ENCODE peak calls at places on chromosomes 7 and 10, in five cellular contexts. Q, P, M, S and H are unnamed samples.

GRCh38 chr10:484441-484924 is 205.0 kb downstream of the DIP2C start:
- DNase-seq in S (no peak), P (peak), M (no peak), Q (peak), H (no peak)

GRCh38 chr7:21365866-21366624 is 61.8 kb upstream of the SP4 start:
- DNase-seq in M (peak), S (peak), P (no peak), Q (no peak), H (no peak)

GRCh38 chr10:10533417-10533816 is 484.3 kb upstream of the CELF2 start:
- DNase-seq in S (no peak), M (no peak), Q (no peak), P (no peak), H (no peak)

GRCh38 chr10:6722616-6723004 is 142.5 kb upstream of the PRKCQ start:
- DNase-seq in Q (no peak), P (no peak), M (no peak), S (peak), H (no peak)

GRCh38 chr10:9342865-9343450 is 1288.5 kb downstream of the GATA3 start:
- DNase-seq in M (no peak), Q (no peak), P (no peak), S (peak), H (no peak)

GRCh38 chr7:132221356-132221755 is 354.9 kb downstream of the PLXNA4 start:
- DNase-seq in Q (no peak), S (peak), M (no peak), P (no peak), H (no peak)

GRCh38 chr10:19929466-19930140 is 113.4 kb downstream of the PLXDC2 start:
- DNase-seq in M (no peak), Q (no peak), S (peak), P (no peak), H (no peak)

GRCh38 chr10:133154996-133155778 is 4.8 kb upstream of the KNDC1 start:
- DNase-seq in S (no peak), P (no peak), Q (no peak), M (no peak), H (no peak)

GRCh38 chr7:17598305-17598704 is 299.9 kb downstream of the AHR start:
- DNase-seq in Q (no peak), P (no peak), M (no peak), S (no peak), H (no peak)

GRCh38 chr10:51074238-51075028 is at the start of gene PRKG1:
- DNase-seq in P (peak), Q (peak), S (peak), M (peak), H (peak)
- H3K4me3 ChIP-seq in P (peak), Q (peak), S (peak), M (peak), H (peak)

GRCh38 chr7:30147223-30147622 is 12.4 kb downstream of the MTURN start:
- DNase-seq in M (no peak), S (no peak), P (no peak), Q (no peak), H (no peak)

GRCh38 chr7:30147785-30148184 is 13.0 kb downstream of the MTURN start:
- DNase-seq in P (no peak), S (no peak), M (no peak), Q (no peak), H (no peak)

GRCh38 chr7:30145521-30145920 is 10.7 kb downstream of the MTURN start:
- DNase-seq in S (no peak), Q (no peak), M (no peak), P (no peak), H (no peak)

GRCh38 chr7:30144659-30145321 is 10.0 kb downstream of the MTURN start:
- DNase-seq in S (no peak), P (no peak), M (no peak), Q (no peak), H (no peak)

GRCh38 chr7:30146127-30146612 is 11.4 kb downstream of the MTURN start:
- DNase-seq in P (peak), S (no peak), M (no peak), Q (peak), H (no peak)
- H3K4me3 ChIP-seq in P (no peak), S (no peak), M (no peak), Q (no peak), H (no peak)

DNA sequence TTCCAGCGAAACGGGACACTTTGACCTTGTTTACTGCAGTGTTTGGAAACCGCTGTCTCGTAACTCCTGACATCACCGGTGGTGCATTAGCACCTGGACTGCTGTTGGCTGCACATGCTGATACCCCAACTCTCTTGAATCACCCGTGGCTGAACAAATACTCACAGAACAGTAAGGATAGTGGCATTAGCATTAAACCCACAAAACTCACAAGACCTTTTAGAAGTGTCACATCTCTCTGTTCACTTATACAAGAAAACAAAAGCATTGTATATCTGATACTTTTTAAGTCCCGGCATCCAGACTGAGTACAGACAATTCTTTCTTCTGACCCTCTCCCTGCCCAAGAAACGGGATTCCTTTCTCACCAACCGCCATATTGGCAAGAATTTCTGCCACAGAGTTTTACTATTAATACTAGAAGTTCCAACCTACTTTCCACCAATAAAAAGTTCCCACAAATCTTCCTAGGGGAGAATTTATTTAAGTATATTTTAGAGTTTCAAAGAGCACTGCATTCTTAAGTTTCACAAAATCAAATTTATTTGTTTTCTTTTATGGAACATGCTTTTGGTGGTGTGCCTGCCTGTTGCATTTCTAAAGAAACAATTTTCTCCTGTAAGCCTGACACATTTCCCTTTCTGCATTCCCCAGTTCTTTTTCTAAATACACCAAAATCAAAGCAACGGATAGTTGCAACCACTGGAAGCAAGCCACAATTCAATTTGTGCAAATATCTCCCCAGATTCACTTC is 208.4 kb upstream of the KLF14 start:
- DNase-seq in M (peak), S (peak), P (peak), Q (no peak), H (no peak)
- H3K4me3 ChIP-seq in M (peak), S (peak), P (peak), Q (peak), H (peak)

GRCh38 chr10:93072225-93072712 is 1.4 kb upstream of the CYP26A1 start:
- DNase-seq in S (no peak), Q (no peak), M (no peak), P (no peak), H (no peak)

GRCh38 chr10:93071674-93072224 is 1.9 kb upstream of the CYP26A1 start:
- DNase-seq in M (no peak), P (no peak), S (no peak), Q (peak), H (no peak)

GRCh38 chr10:93074137-93074596 is 474 bp downstream of the CYP26A1 start:
- DNase-seq in S (no peak), Q (peak), M (peak), P (no peak), H (no peak)

GRCh38 chr10:93073539-93074136 is at the start of gene CYP26A1:
- DNase-seq in Q (peak), M (peak), S (peak), P (no peak), H (no peak)

DNA sequence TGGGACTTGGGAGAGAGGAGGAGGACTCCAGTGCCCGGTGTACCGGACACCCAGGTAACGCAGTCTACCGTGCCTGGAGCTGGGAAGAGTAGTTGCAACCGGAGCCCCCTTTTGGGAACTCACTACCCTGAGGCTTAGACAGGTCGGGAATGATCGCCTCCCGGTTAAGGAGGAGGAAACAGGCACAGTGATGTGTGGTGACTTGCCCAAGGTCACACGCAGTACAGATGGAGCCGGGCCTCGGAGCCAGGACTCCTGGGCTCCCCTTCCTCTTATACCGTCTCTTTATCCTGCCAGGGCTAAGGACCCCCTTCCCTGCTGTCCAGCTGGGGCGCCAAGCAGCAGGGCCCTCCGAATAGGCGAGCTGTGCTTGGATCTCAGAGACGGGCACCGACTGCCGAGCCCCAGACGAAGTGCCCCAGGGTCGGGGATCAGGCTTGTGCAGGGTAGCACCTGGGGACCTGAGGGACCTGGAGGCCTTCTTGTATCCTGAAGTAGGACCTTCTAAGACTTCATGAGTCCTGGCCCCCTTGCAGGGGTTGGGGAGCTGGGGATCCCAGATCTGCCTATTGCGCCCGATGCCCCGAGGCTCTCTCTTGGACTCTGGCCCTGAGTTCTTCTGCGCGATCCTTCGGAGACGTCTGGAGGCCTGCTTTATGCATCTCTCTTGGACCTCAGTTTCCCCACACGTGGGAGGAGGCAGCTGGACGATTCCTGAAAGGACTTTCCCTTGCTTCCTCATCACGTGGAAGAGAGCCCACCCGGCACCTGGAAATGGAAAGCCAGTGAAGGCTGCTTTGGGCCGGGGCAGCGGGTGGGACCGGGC is 767 bp upstream of the CYP26A1 start:
- DNase-seq in M (no peak), Q (peak), S (no peak), P (no peak), H (no peak)
- H3K4me3 ChIP-seq in M (peak), Q (peak), S (no peak), P (no peak), H (peak)

DNA sequence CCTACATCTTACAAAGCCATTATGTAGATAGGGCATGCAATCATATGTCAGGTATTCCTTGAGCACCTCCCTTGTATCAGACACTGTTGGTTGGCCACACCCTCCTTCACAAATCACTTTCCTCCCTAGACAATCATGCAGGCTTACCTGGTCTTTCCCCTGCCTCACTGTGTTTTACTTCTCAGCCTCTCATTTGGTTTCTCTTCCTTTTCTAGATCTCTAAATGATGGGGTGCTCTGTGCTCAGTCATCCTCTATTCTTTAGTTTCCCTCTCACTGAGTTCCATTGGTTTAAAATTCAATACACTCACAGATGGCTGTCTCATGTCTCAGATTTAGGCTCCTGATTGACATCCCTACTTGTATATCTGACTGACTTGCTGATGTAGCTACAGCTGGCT is 31.4 kb downstream of the ANK3 start:
- DNase-seq in M (no peak), Q (no peak), S (no peak), P (no peak), H (no peak)
- H3K4me3 ChIP-seq in M (no peak), Q (no peak), S (no peak), P (no peak), H (no peak)

DNA sequence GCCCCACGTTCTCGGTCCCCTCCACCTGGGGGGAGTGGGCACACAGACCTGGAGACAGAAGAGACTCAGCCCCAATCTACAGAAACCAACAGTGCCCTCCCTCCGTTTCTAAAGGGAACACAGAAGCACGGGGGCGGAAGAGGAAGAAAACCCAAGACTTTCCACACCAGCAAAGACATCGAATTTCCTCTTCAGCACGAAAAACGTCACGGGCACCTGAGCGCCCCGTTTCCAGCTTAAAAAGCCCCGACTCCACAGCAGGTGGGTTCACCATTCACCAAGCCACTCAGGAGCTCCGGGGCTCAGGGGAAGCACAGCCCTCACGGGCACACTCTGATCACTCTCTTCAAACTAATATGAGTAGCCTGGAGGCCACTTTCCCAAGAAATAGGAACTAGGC is 19.6 kb downstream of the NUDT1 start:
- DNase-seq in M (no peak), Q (no peak), P (no peak), S (no peak), H (no peak)
- H3K4me3 ChIP-seq in M (no peak), Q (no peak), P (no peak), S (no peak), H (no peak)

DNA sequence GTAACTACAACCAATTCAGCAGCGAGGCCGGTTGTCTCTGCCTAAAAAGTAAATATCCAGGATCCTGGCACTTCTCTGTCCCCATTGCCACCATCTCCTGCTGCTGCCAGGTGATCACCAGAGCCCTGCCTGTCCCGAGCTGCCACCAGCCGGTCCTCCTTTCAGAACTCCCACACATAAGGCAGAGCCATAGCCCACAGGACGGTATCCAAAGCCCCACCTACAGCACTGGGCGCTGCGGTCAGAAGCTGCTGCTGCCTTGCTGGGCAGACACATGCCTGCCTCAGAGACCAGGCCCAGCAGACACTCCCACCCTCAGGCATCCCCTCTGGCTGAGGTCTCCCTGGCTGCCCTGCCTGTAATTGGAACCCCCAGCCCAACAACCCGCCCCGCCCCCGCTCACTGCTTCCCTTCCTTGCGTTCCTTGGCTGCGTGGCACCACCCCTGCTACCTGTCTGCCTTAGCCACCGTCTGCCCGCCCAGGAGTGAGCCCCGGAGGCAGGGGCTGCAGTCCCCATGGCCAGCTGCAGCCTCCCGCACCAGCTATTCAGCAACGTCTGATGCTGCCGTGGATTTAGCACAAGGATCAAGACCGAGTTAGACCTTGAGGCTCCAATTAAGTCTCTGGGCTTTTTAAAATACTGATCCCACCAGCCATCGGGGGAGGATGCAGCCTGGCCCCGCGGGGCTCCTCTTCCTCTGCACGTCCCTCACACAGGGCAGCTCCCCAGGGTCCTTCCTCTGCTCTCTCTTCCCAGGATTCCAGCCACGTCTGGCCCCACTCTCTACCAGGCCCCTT is 100.7 kb downstream of the CYTH3 start:
- DNase-seq in M (no peak), S (no peak), P (no peak), Q (peak), H (no peak)
- H3K4me3 ChIP-seq in M (no peak), S (no peak), P (no peak), Q (no peak), H (peak)